ENCODE peak calls at places on chromosome 18, in ten cellular contexts. One of them, this sample, is unnamed.

GRCh38 chr18:38545071-38545470 is 979.5 kb upstream of the CELF4 start:
- DNase-seq in HCT116: no peak
- DNase-seq in skeletal muscle cell: no peak
- DNase-seq in caudate nucleus: no peak
- DNase-seq in A549: no peak
- DNase-seq in stimulated activated CD4-positive, alpha-beta T cell treated with anti-CD3 and anti-CD28 coated beads, Interleukin-15, amount 100 ng/mL, for 24 hours: no peak
- DNase-seq in central memory CD4-positive, alpha-beta T cell: no peak
- DNase-seq in GM23248: no peak
- DNase-seq in activated CD4-positive, alpha-beta T cell treated with anti-CD3 and anti-CD28 coated beads, Interleukin-2, amount 10 ng/mL, durations not matched to agents 7 days and 5 days: no peak
- DNase-seq in stimulated activated CD8-positive, alpha-beta memory T cell treated with anti-CD3 and anti-CD28 coated beads, Interleukin-7, amount 100 ng/mL, for 24 hours: no peak
- DNase-seq in this sample: no peak

GRCh38 chr18:46324556-46324955 is 220.4 kb downstream of the HAUS1 start:
- DNase-seq in stimulated activated CD4-positive, alpha-beta T cell treated with anti-CD3 and anti-CD28 coated beads, Interleukin-15, amount 100 ng/mL, for 24 hours: no peak
- DNase-seq in skeletal muscle cell: peak
- DNase-seq in caudate nucleus: no peak
- DNase-seq in central memory CD4-positive, alpha-beta T cell: no peak
- DNase-seq in HCT116: peak
- DNase-seq in A549: peak
- DNase-seq in stimulated activated CD8-positive, alpha-beta memory T cell treated with anti-CD3 and anti-CD28 coated beads, Interleukin-7, amount 100 ng/mL, for 24 hours: no peak
- DNase-seq in GM23248: peak
- DNase-seq in activated CD4-positive, alpha-beta T cell treated with anti-CD3 and anti-CD28 coated beads, Interleukin-2, amount 10 ng/mL, durations not matched to agents 7 days and 5 days: no peak
- DNase-seq in this sample: no peak

GRCh38 chr18:54787616-54788015 is 40.7 kb upstream of the RAB27B start:
- DNase-seq in activated CD4-positive, alpha-beta T cell treated with anti-CD3 and anti-CD28 coated beads, Interleukin-2, amount 10 ng/mL, durations not matched to agents 7 days and 5 days: no peak
- DNase-seq in stimulated activated CD8-positive, alpha-beta memory T cell treated with anti-CD3 and anti-CD28 coated beads, Interleukin-7, amount 100 ng/mL, for 24 hours: no peak
- DNase-seq in central memory CD4-positive, alpha-beta T cell: no peak
- DNase-seq in caudate nucleus: no peak
- DNase-seq in GM23248: peak
- DNase-seq in HCT116: no peak
- DNase-seq in A549: no peak
- DNase-seq in stimulated activated CD4-positive, alpha-beta T cell treated with anti-CD3 and anti-CD28 coated beads, Interleukin-15, amount 100 ng/mL, for 24 hours: no peak
- DNase-seq in skeletal muscle cell: peak
- DNase-seq in this sample: no peak

GRCh38 chr18:74273394-74273793 is 18.4 kb downstream of the CYB5A start:
- DNase-seq in HCT116: no peak
- DNase-seq in GM23248: no peak
- DNase-seq in stimulated activated CD4-positive, alpha-beta T cell treated with anti-CD3 and anti-CD28 coated beads, Interleukin-15, amount 100 ng/mL, for 24 hours: no peak
- DNase-seq in caudate nucleus: no peak
- DNase-seq in central memory CD4-positive, alpha-beta T cell: no peak
- DNase-seq in A549: no peak
- DNase-seq in activated CD4-positive, alpha-beta T cell treated with anti-CD3 and anti-CD28 coated beads, Interleukin-2, amount 10 ng/mL, durations not matched to agents 7 days and 5 days: no peak
- DNase-seq in stimulated activated CD8-positive, alpha-beta memory T cell treated with anti-CD3 and anti-CD28 coated beads, Interleukin-7, amount 100 ng/mL, for 24 hours: no peak
- DNase-seq in skeletal muscle cell: no peak
- DNase-seq in this sample: no peak

GRCh38 chr18:24799176-24799575 is 338.7 kb downstream of the HRH4 start:
- DNase-seq in stimulated activated CD8-positive, alpha-beta memory T cell treated with anti-CD3 and anti-CD28 coated beads, Interleukin-7, amount 100 ng/mL, for 24 hours: no peak
- DNase-seq in stimulated activated CD4-positive, alpha-beta T cell treated with anti-CD3 and anti-CD28 coated beads, Interleukin-15, amount 100 ng/mL, for 24 hours: no peak
- DNase-seq in activated CD4-positive, alpha-beta T cell treated with anti-CD3 and anti-CD28 coated beads, Interleukin-2, amount 10 ng/mL, durations not matched to agents 7 days and 5 days: no peak
- DNase-seq in A549: no peak
- DNase-seq in caudate nucleus: no peak
- DNase-seq in GM23248: no peak
- DNase-seq in HCT116: no peak
- DNase-seq in central memory CD4-positive, alpha-beta T cell: no peak
- DNase-seq in skeletal muscle cell: no peak
- DNase-seq in this sample: no peak

GRCh38 chr18:68969027-68969426 is 171.1 kb downstream of the CCDC102B start:
- DNase-seq in A549: no peak
- DNase-seq in stimulated activated CD4-positive, alpha-beta T cell treated with anti-CD3 and anti-CD28 coated beads, Interleukin-15, amount 100 ng/mL, for 24 hours: no peak
- DNase-seq in GM23248: no peak
- DNase-seq in central memory CD4-positive, alpha-beta T cell: no peak
- DNase-seq in caudate nucleus: no peak
- DNase-seq in stimulated activated CD8-positive, alpha-beta memory T cell treated with anti-CD3 and anti-CD28 coated beads, Interleukin-7, amount 100 ng/mL, for 24 hours: no peak
- DNase-seq in HCT116: no peak
- DNase-seq in activated CD4-positive, alpha-beta T cell treated with anti-CD3 and anti-CD28 coated beads, Interleukin-2, amount 10 ng/mL, durations not matched to agents 7 days and 5 days: no peak
- DNase-seq in skeletal muscle cell: no peak
- DNase-seq in this sample: no peak

GRCh38 chr18:40852406-40852805 is 1102.6 kb upstream of the PIK3C3 start:
- DNase-seq in stimulated activated CD8-positive, alpha-beta memory T cell treated with anti-CD3 and anti-CD28 coated beads, Interleukin-7, amount 100 ng/mL, for 24 hours: no peak
- DNase-seq in HCT116: no peak
- DNase-seq in central memory CD4-positive, alpha-beta T cell: no peak
- DNase-seq in A549: no peak
- DNase-seq in GM23248: no peak
- DNase-seq in stimulated activated CD4-positive, alpha-beta T cell treated with anti-CD3 and anti-CD28 coated beads, Interleukin-15, amount 100 ng/mL, for 24 hours: no peak
- DNase-seq in caudate nucleus: no peak
- DNase-seq in skeletal muscle cell: no peak
- DNase-seq in activated CD4-positive, alpha-beta T cell treated with anti-CD3 and anti-CD28 coated beads, Interleukin-2, amount 10 ng/mL, durations not matched to agents 7 days and 5 days: no peak
- DNase-seq in this sample: no peak

GRCh38 chr18:58271770-58272169 is 227.7 kb downstream of the NEDD4L start:
- DNase-seq in A549: no peak
- DNase-seq in GM23248: no peak
- DNase-seq in stimulated activated CD8-positive, alpha-beta memory T cell treated with anti-CD3 and anti-CD28 coated beads, Interleukin-7, amount 100 ng/mL, for 24 hours: no peak
- DNase-seq in stimulated activated CD4-positive, alpha-beta T cell treated with anti-CD3 and anti-CD28 coated beads, Interleukin-15, amount 100 ng/mL, for 24 hours: no peak
- DNase-seq in skeletal muscle cell: no peak
- DNase-seq in activated CD4-positive, alpha-beta T cell treated with anti-CD3 and anti-CD28 coated beads, Interleukin-2, amount 10 ng/mL, durations not matched to agents 7 days and 5 days: no peak
- DNase-seq in central memory CD4-positive, alpha-beta T cell: no peak
- DNase-seq in HCT116: no peak
- DNase-seq in caudate nucleus: no peak
- DNase-seq in this sample: no peak

GRCh38 chr18:5582849-5583667 is 39.3 kb upstream of the EPB41L3 start:
- DNase-seq in HCT116: no peak
- DNase-seq in activated CD4-positive, alpha-beta T cell treated with anti-CD3 and anti-CD28 coated beads, Interleukin-2, amount 10 ng/mL, durations not matched to agents 7 days and 5 days: no peak
- DNase-seq in GM23248: peak
- DNase-seq in skeletal muscle cell: peak
- DNase-seq in stimulated activated CD8-positive, alpha-beta memory T cell treated with anti-CD3 and anti-CD28 coated beads, Interleukin-7, amount 100 ng/mL, for 24 hours: no peak
- DNase-seq in stimulated activated CD4-positive, alpha-beta T cell treated with anti-CD3 and anti-CD28 coated beads, Interleukin-15, amount 100 ng/mL, for 24 hours: no peak
- DNase-seq in caudate nucleus: peak
- DNase-seq in central memory CD4-positive, alpha-beta T cell: no peak
- DNase-seq in A549: no peak
- DNase-seq in this sample: no peak

GRCh38 chr18:4358618-4359017 is 96.5 kb downstream of the DLGAP1 start:
- DNase-seq in stimulated activated CD8-positive, alpha-beta memory T cell treated with anti-CD3 and anti-CD28 coated beads, Interleukin-7, amount 100 ng/mL, for 24 hours: no peak
- DNase-seq in skeletal muscle cell: no peak
- DNase-seq in activated CD4-positive, alpha-beta T cell treated with anti-CD3 and anti-CD28 coated beads, Interleukin-2, amount 10 ng/mL, durations not matched to agents 7 days and 5 days: no peak
- DNase-seq in central memory CD4-positive, alpha-beta T cell: no peak
- DNase-seq in caudate nucleus: no peak
- DNase-seq in stimulated activated CD4-positive, alpha-beta T cell treated with anti-CD3 and anti-CD28 coated beads, Interleukin-15, amount 100 ng/mL, for 24 hours: no peak
- DNase-seq in HCT116: no peak
- DNase-seq in GM23248: no peak
- DNase-seq in A549: no peak
- DNase-seq in this sample: no peak

GRCh38 chr18:37188016-37188791 is 359.3 kb downstream of the KIAA1328 start:
- DNase-seq in A549: no peak
- DNase-seq in stimulated activated CD4-positive, alpha-beta T cell treated with anti-CD3 and anti-CD28 coated beads, Interleukin-15, amount 100 ng/mL, for 24 hours: no peak
- DNase-seq in activated CD4-positive, alpha-beta T cell treated with anti-CD3 and anti-CD28 coated beads, Interleukin-2, amount 10 ng/mL, durations not matched to agents 7 days and 5 days: no peak
- DNase-seq in skeletal muscle cell: peak
- DNase-seq in HCT116: no peak
- DNase-seq in GM23248: peak
- DNase-seq in caudate nucleus: no peak
- DNase-seq in stimulated activated CD8-positive, alpha-beta memory T cell treated with anti-CD3 and anti-CD28 coated beads, Interleukin-7, amount 100 ng/mL, for 24 hours: no peak
- DNase-seq in central memory CD4-positive, alpha-beta T cell: no peak
- DNase-seq in this sample: no peak

GRCh38 chr18:72840109-72840508 is 27.7 kb downstream of the NETO1 start:
- DNase-seq in central memory CD4-positive, alpha-beta T cell: no peak
- DNase-seq in caudate nucleus: no peak
- DNase-seq in A549: no peak
- DNase-seq in HCT116: no peak
- DNase-seq in skeletal muscle cell: no peak
- DNase-seq in stimulated activated CD8-positive, alpha-beta memory T cell treated with anti-CD3 and anti-CD28 coated beads, Interleukin-7, amount 100 ng/mL, for 24 hours: no peak
- DNase-seq in activated CD4-positive, alpha-beta T cell treated with anti-CD3 and anti-CD28 coated beads, Interleukin-2, amount 10 ng/mL, durations not matched to agents 7 days and 5 days: no peak
- DNase-seq in GM23248: no peak
- DNase-seq in stimulated activated CD4-positive, alpha-beta T cell treated with anti-CD3 and anti-CD28 coated beads, Interleukin-15, amount 100 ng/mL, for 24 hours: no peak
- DNase-seq in this sample: no peak

This sample was measured in GM13977.